ENCODE peak calls at places on chromosomes 1 and 21, in six cellular contexts. U, Y, S, E, B and A are unnamed samples. For H3K4me1, the result is how much of the 10 kb centered on the place peaks cover.

GRCh38 chr21:41775152-41775472 is 8.3 kb upstream of the RIPK4 start:
- DNase-seq in S (no peak), Y (no peak), B (no peak), U (no peak), E (no peak), A (no peak)

GRCh38 chr1:224447251-224447650 is 12.7 kb upstream of the WDR26 start:
- DNase-seq in S (peak), B (no peak), U (no peak), Y (no peak), E (no peak), A (no peak)

GRCh38 chr21:16837319-16837718 is 675.5 kb upstream of the CXADR start:
- DNase-seq in B (no peak), E (no peak), U (no peak), S (no peak), Y (no peak), A (no peak)

GRCh38 chr21:45045481-45045880 is 28.9 kb upstream of the ADARB1 start:
- DNase-seq in E (no peak), Y (no peak), S (no peak), B (no peak), U (no peak), A (no peak)

GRCh38 chr1:177495878-177496277 is 325.1 kb downstream of the BRINP2 start:
- DNase-seq in S (no peak), E (no peak), B (no peak), Y (no peak), U (no peak), A (no peak)

GRCh38 chr1:172451002-172451443 is 7.2 kb upstream of the PIGC start:
- DNase-seq in E (no peak), B (no peak), S (peak), Y (peak), U (no peak), A (peak)

GRCh38 chr1:1625824-1626206 is 6.2 kb upstream of the MMP23B start:
- DNase-seq in Y (no peak), B (no peak), U (no peak), E (no peak), S (no peak), A (no peak)

GRCh38 chr1:207910678-207911354 is at the start of gene CD34:
- DNase-seq in E (no peak), S (no peak), U (no peak), B (peak), Y (no peak), A (no peak)

GRCh38 chr1:22053018-22053860 is 730 bp downstream of the CDC42 start:
- DNase-seq in Y (peak), E (no peak), U (peak), S (peak), B (peak), A (peak)

DNA sequence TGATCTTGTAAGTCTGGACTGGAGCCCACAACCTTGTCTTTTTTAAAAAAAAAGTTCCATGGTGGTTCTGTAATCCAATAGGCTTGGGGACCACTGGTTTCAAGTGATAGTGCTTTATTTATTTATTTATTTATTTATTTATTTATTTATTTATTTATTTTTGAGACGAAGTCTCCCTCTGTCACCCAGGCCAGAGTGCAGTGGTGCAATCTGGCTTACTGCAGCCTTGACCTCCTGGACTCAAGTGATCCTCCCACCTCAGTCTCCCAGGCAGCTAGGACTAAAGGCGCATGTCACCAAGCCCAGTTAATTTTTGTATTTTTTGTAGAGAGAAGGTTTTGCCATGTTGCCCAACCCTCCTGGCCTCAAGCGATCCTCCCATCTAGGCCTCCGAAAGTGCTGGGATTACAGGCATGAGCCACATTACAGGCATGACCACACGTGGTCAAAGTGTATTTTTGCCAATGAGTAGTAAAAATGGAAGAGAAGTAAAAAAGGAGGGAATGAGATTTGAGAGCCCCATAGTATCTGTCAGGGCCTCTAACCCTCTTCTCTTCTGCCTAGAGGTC is 44.8 kb upstream of the ARHGAP29 start:
- DNase-seq in E (no peak), U (no peak), S (no peak), B (no peak), Y (no peak), A (no peak)
- H3K4me1 ChIP-seq in E (under half), U (under half), S (under half), B (under half), Y (under half), A (under half)

GRCh38 chr1:159205225-159205624 is 550 bp downstream of the ACKR1 start:
- DNase-seq in E (no peak), B (no peak), S (no peak), U (no peak), Y (no peak), A (no peak)

GRCh38 chr1:159204071-159204790 is 444 bp upstream of the ACKR1 start:
- DNase-seq in S (no peak), Y (no peak), B (no peak), U (peak), E (no peak), A (no peak)

GRCh38 chr1:159203621-159204020 is 1.1 kb upstream of the ACKR1 start:
- DNase-seq in E (no peak), B (no peak), U (no peak), Y (no peak), S (no peak), A (no peak)

GRCh38 chr1:159207080-159207479 is 2.4 kb downstream of the ACKR1 start:
- DNase-seq in U (no peak), E (no peak), B (no peak), Y (no peak), S (no peak), A (no peak)

GRCh38 chr1:159204791-159205141 is at the start of gene ACKR1:
- DNase-seq in E (no peak), B (no peak), U (peak), Y (no peak), S (no peak), A (no peak)
- TF ChIP-seq POLR2A in E (no peak), B (no peak), U (no peak), Y (no peak), S (no peak), A (no peak)

GRCh38 chr1:12617901-12618660 is at the start of gene DHRS3:
- DNase-seq in Y (peak), E (no peak), B (peak), U (peak), S (peak), A (peak)

GRCh38 chr1:12615916-12616708 is 1.9 kb downstream of the DHRS3 start:
- DNase-seq in B (no peak), U (peak), E (no peak), S (peak), Y (peak), A (peak)

GRCh38 chr1:12617511-12617900 is 504 bp downstream of the DHRS3 start:
- DNase-seq in B (no peak), S (no peak), U (peak), Y (peak), E (no peak), A (peak)

GRCh38 chr1:12615166-12615915 is 2.7 kb downstream of the DHRS3 start:
- DNase-seq in Y (no peak), U (no peak), E (no peak), S (no peak), B (no peak), A (no peak)

DNA sequence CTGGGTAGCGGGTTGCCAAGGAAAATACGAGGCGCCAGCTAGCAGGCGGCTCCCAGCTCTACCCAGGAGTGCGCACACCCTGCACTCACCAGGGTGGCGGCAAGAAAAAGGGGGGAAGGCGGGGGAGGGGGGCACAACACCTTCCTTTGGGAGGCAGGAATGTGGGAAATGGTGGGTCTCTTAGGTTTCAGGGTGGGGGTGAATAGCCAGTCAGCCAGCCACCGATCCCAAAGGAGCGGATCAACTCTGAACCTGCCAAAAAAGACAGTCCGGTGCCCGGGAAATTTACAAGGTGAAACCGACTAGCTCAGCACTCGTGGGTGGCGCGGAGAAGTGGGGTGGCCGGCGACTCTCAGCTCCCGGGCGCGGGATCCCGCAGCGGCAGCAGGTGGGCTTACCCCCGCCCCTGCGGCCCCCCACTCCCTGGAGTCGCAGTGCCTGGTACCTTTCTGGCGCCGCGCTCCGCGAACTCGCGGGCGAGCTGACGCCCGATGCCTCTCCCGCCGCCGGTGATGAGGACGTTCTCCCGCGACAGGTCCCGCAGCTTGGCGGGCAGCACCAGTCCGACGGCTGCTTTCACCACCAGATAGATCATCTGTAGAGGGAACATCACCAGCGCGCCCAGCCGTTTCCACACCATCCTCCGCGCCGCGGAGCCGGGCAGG is 1.2 kb downstream of the DHRS3 start:
- DNase-seq in S (peak), B (no peak), U (no peak), E (no peak), Y (peak), A (no peak)
- H3K27ac ChIP-seq in S (peak), B (peak), U (peak), E (peak), Y (peak), A (peak)

GRCh38 chr1:88562991-88563390 is 121.1 kb upstream of the PKN2 start:
- DNase-seq in U (no peak), B (no peak), Y (no peak), E (no peak), S (no peak), A (no peak)
- H3K4me1 ChIP-seq in U (under half), B (under half), Y (under half), E (under half), S (under half), A (under half)